ENCODE peak calls at places on chromosomes 16 and 17, in eight cellular contexts. E, M, W, K, X, N, V and I are unnamed samples.

GRCh38 chr17:7711356-7711755 is 6.2 kb upstream of the DNAH2 start:
- DNase-seq in M (no peak), E (no peak), V (no peak), W (no peak), X (no peak), N (no peak), K (no peak), I (no peak)

GRCh38 chr17:74140282-74140681 is 63.2 kb upstream of the RPL38 start:
- DNase-seq in W (no peak), V (no peak), E (no peak), N (no peak), M (no peak), X (no peak), K (no peak), I (no peak)

GRCh38 chr16:54588026-54588425 is 301.4 kb upstream of the IRX3 start:
- DNase-seq in X (no peak), E (no peak), K (no peak), W (no peak), M (no peak), N (no peak), V (no peak), I (no peak)

GRCh38 chr17:41544497-41544896 is 16.4 kb upstream of the KRT19 start:
- DNase-seq in X (no peak), K (no peak), W (no peak), V (no peak), E (no peak), M (no peak), N (no peak), I (no peak)

GRCh38 chr16:65070831-65071230 is 51.0 kb downstream of the CDH11 start:
- DNase-seq in V (peak; percentile 91), M (no peak), N (peak; percentile 98), E (no peak), X (peak; percentile 43), K (peak; percentile 48), W (peak; percentile 87), I (peak; percentile 99)

GRCh38 chr16:352547-353403 is at the start of gene AXIN1:
- DNase-seq in E (peak; percentile 81), X (peak; percentile 100), W (peak; percentile 99), M (peak; percentile 88), V (peak; percentile 100), N (peak; percentile 95), K (peak; percentile 100), I (peak; percentile 97)

GRCh38 chr16:14042706-14043105 is 28.4 kb upstream of the MRTFB start:
- DNase-seq in N (no peak), E (no peak), V (no peak), W (no peak), K (no peak), M (no peak), X (no peak), I (no peak)

GRCh38 chr17:40453881-40454630 is 10.8 kb downstream of the IGFBP4 start:
- DNase-seq in V (no peak), M (no peak), N (no peak), E (no peak), K (no peak), W (no peak), X (no peak), I (no peak)

GRCh38 chr17:28416703-28417311 is 10.8 kb upstream of the SLC46A1 start:
- DNase-seq in E (peak; percentile 60), N (peak; percentile 66), M (peak; percentile 46), K (peak; percentile 57), X (peak; percentile 81), V (peak; percentile 66), W (peak; percentile 48), I (peak; percentile 58)

GRCh38 chr17:11241611-11242226 is 706 bp downstream of the SHISA6 start:
- DNase-seq in K (no peak), E (no peak), M (no peak), V (no peak), X (peak; percentile 62), W (no peak), N (no peak), I (no peak)

GRCh38 chr17:78130439-78131101 is at the start of gene TMC8:
- DNase-seq in N (no peak), M (no peak), W (peak; percentile 49), E (no peak), X (no peak), K (no peak), V (peak; percentile 45), I (no peak)

GRCh38 chr16:89268987-89269735 is 51.7 kb downstream of the ZNF778 start:
- DNase-seq in W (no peak), M (no peak), N (peak; percentile 80), X (no peak), E (no peak), K (no peak), V (no peak), I (peak; percentile 64)

GRCh38 chr16:49116873-49117272 is 164.8 kb downstream of the CBLN1 start:
- DNase-seq in M (peak; percentile 26), K (no peak), X (no peak), E (no peak), W (no peak), N (no peak), V (no peak), I (no peak)

GRCh38 chr17:76726231-76726765 is at the start of gene JMJD6:
- DNase-seq in N (peak; percentile 97), X (peak; percentile 97), K (peak; percentile 92), W (peak; percentile 98), E (peak; percentile 97), M (peak; percentile 85), V (peak; percentile 99), I (peak; percentile 93)

GRCh38 chr17:81131486-81132196 is 33.7 kb upstream of the PVALEF start:
- DNase-seq in N (no peak), M (no peak), V (no peak), E (no peak), K (no peak), X (no peak), W (no peak), I (no peak)

GRCh38 chr16:60655514-60656153 is 1380.6 kb downstream of the CDH8 start:
- DNase-seq in K (no peak), W (no peak), M (no peak), E (no peak), X (no peak), N (no peak), V (no peak), I (no peak)

GRCh38 chr17:43583332-43583731 is 37.2 kb upstream of the ETV4 start:
- DNase-seq in X (no peak), K (no peak), W (no peak), M (no peak), V (no peak), N (no peak), E (no peak), I (no peak)

GRCh38 chr17:73360961-73361761 is 49.4 kb upstream of the CDC42EP4 start:
- DNase-seq in K (peak; percentile 62), N (no peak), V (no peak), E (no peak), M (no peak), X (peak; percentile 33), W (no peak), I (no peak)

GRCh38 chr17:71635187-71635586 is 485.6 kb upstream of the SOX9 start:
- DNase-seq in M (no peak), E (no peak), K (no peak), N (no peak), W (no peak), X (no peak), V (no peak), I (no peak)

GRCh38 chr17:71631483-71631882 is 489.3 kb upstream of the SOX9 start:
- DNase-seq in W (no peak), E (peak; percentile 18), N (peak; percentile 40), X (no peak), M (no peak), V (no peak), K (no peak), I (no peak)

GRCh38 chr17:71632328-71632727 is 488.5 kb upstream of the SOX9 start:
- DNase-seq in M (peak; percentile 26), W (no peak), E (peak; percentile 92), V (no peak), X (no peak), N (peak; percentile 14), K (no peak), I (no peak)

GRCh38 chr17:71634376-71634775 is 486.4 kb upstream of the SOX9 start:
- DNase-seq in W (no peak), M (no peak), X (no peak), V (no peak), N (no peak), E (no peak), K (no peak), I (no peak)

GRCh38 chr17:71633391-71633849 is 487.4 kb upstream of the SOX9 start:
- DNase-seq in N (peak; percentile 74), E (peak; percentile 59), V (no peak), M (peak; percentile 92), X (no peak), K (no peak), W (no peak), I (peak; percentile 78)
- H3K27ac ChIP-seq in N (peak overlapping the region; percentile 64), E (peak overlapping the region; percentile 51), V (no peak overlapping the region), M (peak overlapping the region; percentile 65), X (no peak overlapping the region), K (no peak overlapping the region), W (no peak overlapping the region), I (peak overlapping the region; percentile 44)

GRCh38 chr17:57391076-57391825 is 134.9 kb downstream of the MSI2 start:
- DNase-seq in M (no peak), E (no peak), N (no peak), V (peak; percentile 97), X (no peak), W (no peak), K (no peak), I (no peak)
- H3K4me3 ChIP-seq in M (no peak overlapping the region), E (no peak overlapping the region), N (no peak overlapping the region), V (peak overlapping the region; percentile 27), X (no peak overlapping the region), W (no peak overlapping the region), K (no peak overlapping the region), I (no peak overlapping the region)

GRCh38 chr17:1539811-1540210 is 22.8 kb downstream of the PITPNA start:
- DNase-seq in K (no peak), V (no peak), E (no peak), W (no peak), N (no peak), X (no peak), M (no peak), I (no peak)
- H3K36me3 ChIP-seq in K (peaks cover 21% of the 10 kb centered on the region), V (peaks cover 3% of the 10 kb centered on the region), E (peaks cover 37% of the 10 kb centered on the region), W (peaks cover 93% of the 10 kb centered on the region), N (peaks cover 84% of the 10 kb centered on the region), X (peaks cover 10% of the 10 kb centered on the region), M (peaks cover 36% of the 10 kb centered on the region), I (peaks cover 45% of the 10 kb centered on the region)

GRCh38 chr17:66687570-66688284 is 147.2 kb upstream of the CACNG5 start:
- DNase-seq in W (no peak), V (no peak), E (no peak), N (no peak), M (no peak), X (no peak), K (no peak), I (no peak)

GRCh38 chr17:66686601-66687000 is 148.3 kb upstream of the CACNG5 start:
- DNase-seq in K (no peak), N (no peak), X (no peak), E (no peak), W (no peak), V (no peak), M (no peak), I (no peak)

GRCh38 chr17:66691644-66692500 is 143.0 kb upstream of the CACNG5 start:
- DNase-seq in E (no peak), X (no peak), W (no peak), K (no peak), V (no peak), N (peak; percentile 28), M (no peak), I (peak; percentile 62)

GRCh38 chr17:66690166-66690565 is 144.8 kb upstream of the CACNG5 start:
- DNase-seq in N (no peak), V (no peak), E (no peak), X (no peak), K (no peak), W (no peak), M (no peak), I (no peak)

GRCh38 chr17:66689192-66689591 is 145.7 kb upstream of the CACNG5 start:
- DNase-seq in E (no peak), M (no peak), X (no peak), V (no peak), N (no peak), K (no peak), W (no peak), I (no peak)
- H3K27ac ChIP-seq in E (no peak overlapping the region), M (no peak overlapping the region), X (no peak overlapping the region), V (no peak overlapping the region), N (no peak overlapping the region), K (no peak overlapping the region), W (peak overlapping the region; percentile 6), I (no peak overlapping the region)